ENCODE peak calls at places on chromosome 22, in ten cellular contexts. One of them, this sample, is unnamed.

GRCh38 chr22:49040754-49041467 is 786.8 kb downstream of the BRD1 start:
- DNase-seq in A549: no peak
- DNase-seq in neuronal stem cell: no peak
- DNase-seq in pancreas: no peak
- DNase-seq in heart left ventricle: no peak
- DNase-seq in ovary: no peak
- DNase-seq in transverse colon: no peak
- DNase-seq in K562: no peak
- DNase-seq in thoracic aorta: no peak
- DNase-seq in adrenal gland: no peak
- DNase-seq in this sample: no peak

GRCh38 chr22:29369460-29369859 is 18.9 kb downstream of the AP1B1 start:
- DNase-seq in A549: no peak
- DNase-seq in neuronal stem cell: peak
- DNase-seq in pancreas: no peak
- DNase-seq in heart left ventricle: peak
- DNase-seq in ovary: peak
- DNase-seq in transverse colon: peak
- DNase-seq in K562: peak
- DNase-seq in thoracic aorta: no peak
- DNase-seq in adrenal gland: peak
- DNase-seq in this sample: peak

GRCh38 chr22:25682071-25682470 is 59.9 kb upstream of the MYO18B start:
- DNase-seq in A549: no peak
- DNase-seq in neuronal stem cell: no peak
- DNase-seq in pancreas: no peak
- DNase-seq in heart left ventricle: no peak
- DNase-seq in ovary: no peak
- DNase-seq in transverse colon: no peak
- DNase-seq in K562: no peak
- DNase-seq in thoracic aorta: no peak
- DNase-seq in adrenal gland: no peak
- DNase-seq in this sample: no peak

GRCh38 chr22:25673721-25674120 is 68.3 kb upstream of the MYO18B start:
- DNase-seq in A549: no peak
- DNase-seq in neuronal stem cell: no peak
- DNase-seq in pancreas: no peak
- DNase-seq in heart left ventricle: no peak
- DNase-seq in ovary: no peak
- DNase-seq in transverse colon: no peak
- DNase-seq in K562: no peak
- DNase-seq in thoracic aorta: no peak
- DNase-seq in adrenal gland: no peak
- DNase-seq in this sample: no peak

GRCh38 chr22:19128009-19128401 is 3.1 kb upstream of the TSSK2 start:
- DNase-seq in A549: no peak
- DNase-seq in neuronal stem cell: no peak
- DNase-seq in pancreas: no peak
- DNase-seq in heart left ventricle: no peak
- DNase-seq in ovary: no peak
- DNase-seq in transverse colon: no peak
- DNase-seq in K562: no peak
- DNase-seq in thoracic aorta: no peak
- DNase-seq in adrenal gland: no peak
- DNase-seq in this sample: no peak

GRCh38 chr22:48957311-48957986 is 870.2 kb downstream of the BRD1 start:
- DNase-seq in A549: no peak
- DNase-seq in neuronal stem cell: no peak
- DNase-seq in pancreas: no peak
- DNase-seq in heart left ventricle: no peak
- DNase-seq in ovary: no peak
- DNase-seq in transverse colon: peak
- DNase-seq in K562: no peak
- DNase-seq in thoracic aorta: no peak
- DNase-seq in adrenal gland: peak
- DNase-seq in this sample: no peak

GRCh38 chr22:21022507-21022906 is 7.5 kb downstream of the P2RX6 start:
- DNase-seq in A549: no peak
- DNase-seq in neuronal stem cell: no peak
- DNase-seq in pancreas: no peak
- DNase-seq in heart left ventricle: no peak
- DNase-seq in ovary: no peak
- DNase-seq in transverse colon: no peak
- DNase-seq in K562: no peak
- DNase-seq in thoracic aorta: no peak
- DNase-seq in adrenal gland: no peak
- DNase-seq in this sample: no peak

GRCh38 chr22:41831828-41832552 is 915 bp upstream of the SREBF2 start:
- DNase-seq in A549: no peak
- DNase-seq in neuronal stem cell: peak
- DNase-seq in pancreas: no peak
- DNase-seq in heart left ventricle: no peak
- DNase-seq in ovary: no peak
- DNase-seq in transverse colon: no peak
- DNase-seq in K562: no peak
- DNase-seq in thoracic aorta: no peak
- DNase-seq in adrenal gland: no peak
- DNase-seq in this sample: peak

GRCh38 chr22:50420581-50420980 is 54.3 kb downstream of the SBF1 start:
- DNase-seq in A549: no peak
- DNase-seq in neuronal stem cell: no peak
- DNase-seq in pancreas: no peak
- DNase-seq in heart left ventricle: no peak
- DNase-seq in ovary: no peak
- DNase-seq in transverse colon: no peak
- DNase-seq in K562: no peak
- DNase-seq in thoracic aorta: no peak
- DNase-seq in adrenal gland: no peak
- DNase-seq in this sample: no peak

GRCh38 chr22:41848468-41848867 is 15.6 kb downstream of the SREBF2 start:
- DNase-seq in A549: peak
- DNase-seq in neuronal stem cell: no peak
- DNase-seq in pancreas: no peak
- DNase-seq in heart left ventricle: no peak
- DNase-seq in ovary: no peak
- DNase-seq in transverse colon: peak
- DNase-seq in K562: no peak
- DNase-seq in thoracic aorta: no peak
- DNase-seq in adrenal gland: peak
- DNase-seq in this sample: no peak

GRCh38 chr22:20146777-20147176 is 4.1 kb downstream of the CCDC188 start:
- DNase-seq in A549: no peak
- DNase-seq in neuronal stem cell: no peak
- DNase-seq in pancreas: no peak
- DNase-seq in heart left ventricle: no peak
- DNase-seq in ovary: no peak
- DNase-seq in transverse colon: no peak
- DNase-seq in K562: no peak
- DNase-seq in thoracic aorta: no peak
- DNase-seq in adrenal gland: no peak
- DNase-seq in this sample: no peak

GRCh38 chr22:35746946-35747703 is 29.5 kb downstream of the APOL5 start:
- DNase-seq in A549: no peak
- DNase-seq in neuronal stem cell: no peak
- DNase-seq in pancreas: no peak
- DNase-seq in heart left ventricle: no peak
- DNase-seq in ovary: no peak
- DNase-seq in transverse colon: no peak
- DNase-seq in K562: no peak
- DNase-seq in thoracic aorta: no peak
- DNase-seq in adrenal gland: no peak
- DNase-seq in this sample: no peak

GRCh38 chr22:49692499-49693225 is 135.0 kb downstream of the BRD1 start:
- DNase-seq in A549: no peak
- DNase-seq in neuronal stem cell: no peak
- DNase-seq in pancreas: no peak
- DNase-seq in heart left ventricle: no peak
- DNase-seq in ovary: peak
- DNase-seq in transverse colon: no peak
- DNase-seq in K562: no peak
- DNase-seq in thoracic aorta: no peak
- DNase-seq in adrenal gland: peak
- DNase-seq in this sample: no peak

GRCh38 chr22:38755911-38756532 is at the start of gene SUN2:
- DNase-seq in A549: peak
- DNase-seq in neuronal stem cell: peak
- DNase-seq in pancreas: peak
- DNase-seq in heart left ventricle: peak
- DNase-seq in ovary: peak
- DNase-seq in transverse colon: peak
- DNase-seq in K562: peak
- DNase-seq in thoracic aorta: peak
- DNase-seq in adrenal gland: peak
- DNase-seq in this sample: peak

GRCh38 chr22:37148742-37149665 is 712 bp downstream of the IL2RB start:
- DNase-seq in A549: no peak
- DNase-seq in neuronal stem cell: no peak
- DNase-seq in pancreas: no peak
- DNase-seq in heart left ventricle: no peak
- DNase-seq in ovary: no peak
- DNase-seq in transverse colon: no peak
- DNase-seq in K562: no peak
- DNase-seq in thoracic aorta: no peak
- DNase-seq in adrenal gland: no peak
- DNase-seq in this sample: no peak

GRCh38 chr22:25668437-25668836 is 73.6 kb upstream of the MYO18B start:
- DNase-seq in A549: peak
- DNase-seq in neuronal stem cell: no peak
- DNase-seq in pancreas: no peak
- DNase-seq in heart left ventricle: no peak
- DNase-seq in ovary: peak
- DNase-seq in transverse colon: no peak
- DNase-seq in K562: no peak
- DNase-seq in thoracic aorta: no peak
- DNase-seq in adrenal gland: peak
- DNase-seq in this sample: no peak

GRCh38 chr22:19612866-19613572 is 88.8 kb upstream of the CLDN5 start:
- DNase-seq in A549: no peak
- DNase-seq in neuronal stem cell: no peak
- DNase-seq in pancreas: no peak
- DNase-seq in heart left ventricle: no peak
- DNase-seq in ovary: no peak
- DNase-seq in transverse colon: no peak
- DNase-seq in K562: no peak
- DNase-seq in thoracic aorta: no peak
- DNase-seq in adrenal gland: no peak
- DNase-seq in this sample: no peak

GRCh38 chr22:30253205-30253852 is 6.8 kb upstream of the LIF start:
- DNase-seq in A549: peak
- DNase-seq in neuronal stem cell: no peak
- DNase-seq in pancreas: peak
- DNase-seq in heart left ventricle: peak
- DNase-seq in ovary: no peak
- DNase-seq in transverse colon: peak
- DNase-seq in K562: no peak
- DNase-seq in thoracic aorta: no peak
- DNase-seq in adrenal gland: no peak
- DNase-seq in this sample: no peak

GRCh38 chr22:49734390-49734789 is 93.3 kb downstream of the BRD1 start:
- DNase-seq in A549: no peak
- DNase-seq in neuronal stem cell: no peak
- DNase-seq in pancreas: no peak
- DNase-seq in heart left ventricle: no peak
- DNase-seq in ovary: no peak
- DNase-seq in transverse colon: no peak
- DNase-seq in K562: no peak
- DNase-seq in thoracic aorta: no peak
- DNase-seq in adrenal gland: peak
- DNase-seq in this sample: no peak

GRCh38 chr22:23835773-23836144 is 3.0 kb downstream of the DERL3 start:
- DNase-seq in A549: no peak
- DNase-seq in neuronal stem cell: no peak
- DNase-seq in pancreas: peak
- DNase-seq in heart left ventricle: peak
- DNase-seq in ovary: no peak
- DNase-seq in transverse colon: no peak
- DNase-seq in K562: no peak
- DNase-seq in thoracic aorta: no peak
- DNase-seq in adrenal gland: no peak
- DNase-seq in this sample: no peak
- H3K27ac ChIP-seq in A549: no peak
- H3K27ac ChIP-seq in neuronal stem cell: no peak
- H3K27ac ChIP-seq in pancreas: no peak
- H3K27ac ChIP-seq in heart left ventricle: peak
- H3K27ac ChIP-seq in ovary: no peak
- H3K27ac ChIP-seq in transverse colon: no peak
- H3K27ac ChIP-seq in K562: no peak
- H3K27ac ChIP-seq in thoracic aorta: peak
- H3K27ac ChIP-seq in adrenal gland: no peak
- H3K27ac ChIP-seq in this sample: no peak

GRCh38 chr22:33515733-33516297 is 404.5 kb downstream of the LARGE1 start:
- DNase-seq in A549: no peak
- DNase-seq in neuronal stem cell: no peak
- DNase-seq in pancreas: no peak
- DNase-seq in heart left ventricle: no peak
- DNase-seq in ovary: no peak
- DNase-seq in transverse colon: no peak
- DNase-seq in K562: no peak
- DNase-seq in thoracic aorta: no peak
- DNase-seq in adrenal gland: no peak
- DNase-seq in this sample: no peak
- H3K27ac ChIP-seq in A549: no peak
- H3K27ac ChIP-seq in neuronal stem cell: no peak
- H3K27ac ChIP-seq in pancreas: no peak
- H3K27ac ChIP-seq in heart left ventricle: no peak
- H3K27ac ChIP-seq in ovary: no peak
- H3K27ac ChIP-seq in transverse colon: no peak
- H3K27ac ChIP-seq in K562: no peak
- H3K27ac ChIP-seq in thoracic aorta: no peak
- H3K27ac ChIP-seq in adrenal gland: no peak
- H3K27ac ChIP-seq in this sample: no peak

DNA sequence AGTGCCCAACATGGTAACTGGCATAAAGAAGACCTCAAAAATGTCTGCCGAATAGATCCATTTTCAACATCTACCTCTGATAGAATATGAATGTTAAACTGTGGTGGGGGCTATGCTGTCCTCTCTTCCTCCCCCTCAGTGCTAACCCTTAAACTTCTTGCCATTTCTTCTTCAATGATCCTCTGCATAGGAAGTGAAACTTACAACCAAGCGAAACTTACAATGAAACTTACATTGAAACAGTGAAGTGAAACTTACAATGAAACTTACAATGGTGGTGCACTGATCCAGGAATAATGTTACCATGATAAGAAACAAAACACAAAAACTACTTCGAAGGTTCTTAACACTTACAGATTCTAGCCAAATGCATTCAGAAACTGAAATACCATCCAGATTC is 4.7 kb downstream of the RTCB start:
- DNase-seq in A549: no peak
- DNase-seq in neuronal stem cell: no peak
- DNase-seq in pancreas: no peak
- DNase-seq in heart left ventricle: no peak
- DNase-seq in ovary: no peak
- DNase-seq in transverse colon: no peak
- DNase-seq in K562: no peak
- DNase-seq in thoracic aorta: no peak
- DNase-seq in adrenal gland: no peak
- DNase-seq in this sample: no peak
- H3K27ac ChIP-seq in A549: no peak
- H3K27ac ChIP-seq in neuronal stem cell: no peak
- H3K27ac ChIP-seq in pancreas: no peak
- H3K27ac ChIP-seq in heart left ventricle: no peak
- H3K27ac ChIP-seq in ovary: no peak
- H3K27ac ChIP-seq in transverse colon: no peak
- H3K27ac ChIP-seq in K562: no peak
- H3K27ac ChIP-seq in thoracic aorta: no peak
- H3K27ac ChIP-seq in adrenal gland: no peak
- H3K27ac ChIP-seq in this sample: no peak

GRCh38 chr22:45502215-45503070 is at the start of gene FBLN1:
- DNase-seq in A549: peak
- DNase-seq in neuronal stem cell: peak
- DNase-seq in pancreas: no peak
- DNase-seq in heart left ventricle: peak
- DNase-seq in ovary: peak
- DNase-seq in transverse colon: no peak
- DNase-seq in K562: peak
- DNase-seq in thoracic aorta: no peak
- DNase-seq in adrenal gland: no peak
- DNase-seq in this sample: peak
- H3K27ac ChIP-seq in A549: peak
- H3K27ac ChIP-seq in neuronal stem cell: peak
- H3K27ac ChIP-seq in pancreas: no peak
- H3K27ac ChIP-seq in heart left ventricle: peak
- H3K27ac ChIP-seq in ovary: peak
- H3K27ac ChIP-seq in transverse colon: peak
- H3K27ac ChIP-seq in K562: no peak
- H3K27ac ChIP-seq in thoracic aorta: peak
- H3K27ac ChIP-seq in adrenal gland: peak
- H3K27ac ChIP-seq in this sample: peak